ENCODE peak calls at places on chromosomes 11 and 22, in nine cellular contexts. One of them, this sample, is unnamed.

GRCh38 chr11:14380947-14381555 is 22.1 kb upstream of the RRAS2 start:
- DNase-seq in GM23248: peak; percentile 79
- DNase-seq in heart left ventricle: peak; percentile 79
- DNase-seq in heart right ventricle: peak; percentile 71
- DNase-seq in hepatocyte: peak; percentile 75
- DNase-seq in K562: no peak
- DNase-seq in aorta: peak; percentile 93
- DNase-seq in uterus: peak; percentile 71
- DNase-seq in CD8-positive, alpha-beta T cell: peak; percentile 45
- DNase-seq in this sample: no peak

GRCh38 chr11:109680127-109680526 is 258.1 kb downstream of the C11orf87 start:
- DNase-seq in GM23248: peak; percentile 38
- DNase-seq in heart left ventricle: no peak
- DNase-seq in heart right ventricle: no peak
- DNase-seq in hepatocyte: no peak
- DNase-seq in K562: no peak
- DNase-seq in aorta: no peak
- DNase-seq in uterus: no peak
- DNase-seq in CD8-positive, alpha-beta T cell: no peak
- DNase-seq in this sample: peak; percentile 37

GRCh38 chr11:12696911-12697581 is 22.8 kb downstream of the TEAD1 start:
- DNase-seq in GM23248: no peak
- DNase-seq in heart left ventricle: no peak
- DNase-seq in heart right ventricle: no peak
- DNase-seq in hepatocyte: no peak
- DNase-seq in K562: no peak
- DNase-seq in aorta: no peak
- DNase-seq in uterus: no peak
- DNase-seq in CD8-positive, alpha-beta T cell: no peak
- DNase-seq in this sample: no peak

GRCh38 chr11:112318193-112318592 is 57.5 kb upstream of the PLET1 start:
- DNase-seq in GM23248: peak; percentile 91
- DNase-seq in heart left ventricle: no peak
- DNase-seq in heart right ventricle: no peak
- DNase-seq in hepatocyte: peak; percentile 44
- DNase-seq in K562: no peak
- DNase-seq in aorta: no peak
- DNase-seq in uterus: no peak
- DNase-seq in CD8-positive, alpha-beta T cell: no peak
- DNase-seq in this sample: peak; percentile 91

GRCh38 chr22:47787501-47788227 is 1025.2 kb downstream of the TBC1D22A start:
- DNase-seq in GM23248: no peak
- DNase-seq in heart left ventricle: no peak
- DNase-seq in heart right ventricle: no peak
- DNase-seq in hepatocyte: no peak
- DNase-seq in K562: no peak
- DNase-seq in aorta: peak; percentile 37
- DNase-seq in uterus: no peak
- DNase-seq in CD8-positive, alpha-beta T cell: no peak
- DNase-seq in this sample: no peak

GRCh38 chr11:14075118-14075601 is 112.6 kb downstream of the SPON1 start:
- DNase-seq in GM23248: peak; percentile 73
- DNase-seq in heart left ventricle: no peak
- DNase-seq in heart right ventricle: no peak
- DNase-seq in hepatocyte: no peak
- DNase-seq in K562: no peak
- DNase-seq in aorta: no peak
- DNase-seq in uterus: no peak
- DNase-seq in CD8-positive, alpha-beta T cell: peak; percentile 66
- DNase-seq in this sample: no peak

GRCh38 chr11:116990061-116990473 is 108.2 kb downstream of the SIK3 start:
- DNase-seq in GM23248: peak; percentile 89
- DNase-seq in heart left ventricle: no peak
- DNase-seq in heart right ventricle: peak; percentile 17
- DNase-seq in hepatocyte: peak; percentile 16
- DNase-seq in K562: no peak
- DNase-seq in aorta: no peak
- DNase-seq in uterus: no peak
- DNase-seq in CD8-positive, alpha-beta T cell: no peak
- DNase-seq in this sample: peak; percentile 79

GRCh38 chr11:87239001-87239400 is 201.3 kb downstream of the TMEM135 start:
- DNase-seq in GM23248: no peak
- DNase-seq in heart left ventricle: no peak
- DNase-seq in heart right ventricle: no peak
- DNase-seq in hepatocyte: no peak
- DNase-seq in K562: no peak
- DNase-seq in aorta: no peak
- DNase-seq in uterus: no peak
- DNase-seq in CD8-positive, alpha-beta T cell: no peak
- DNase-seq in this sample: no peak

GRCh38 chr11:126929186-126930085 is 71.1 kb downstream of the KIRREL3 start:
- DNase-seq in GM23248: peak; percentile 86
- DNase-seq in heart left ventricle: no peak
- DNase-seq in heart right ventricle: no peak
- DNase-seq in hepatocyte: no peak
- DNase-seq in K562: no peak
- DNase-seq in aorta: no peak
- DNase-seq in uterus: no peak
- DNase-seq in CD8-positive, alpha-beta T cell: no peak
- DNase-seq in this sample: no peak

GRCh38 chr22:44665115-44665514 is 36.9 kb upstream of the PRR5 start:
- DNase-seq in GM23248: no peak
- DNase-seq in heart left ventricle: peak; percentile 67
- DNase-seq in heart right ventricle: peak; percentile 36
- DNase-seq in hepatocyte: no peak
- DNase-seq in K562: no peak
- DNase-seq in aorta: peak; percentile 68
- DNase-seq in uterus: no peak
- DNase-seq in CD8-positive, alpha-beta T cell: no peak
- DNase-seq in this sample: no peak

GRCh38 chr11:2781413-2782274 is 81.8 kb upstream of the KCNQ1OT1 start:
- DNase-seq in GM23248: no peak
- DNase-seq in heart left ventricle: peak; percentile 22
- DNase-seq in heart right ventricle: peak; percentile 34
- DNase-seq in hepatocyte: peak; percentile 49
- DNase-seq in K562: peak; percentile 18
- DNase-seq in aorta: peak; percentile 70
- DNase-seq in uterus: peak; percentile 11
- DNase-seq in CD8-positive, alpha-beta T cell: peak; percentile 7
- DNase-seq in this sample: no peak

GRCh38 chr11:94504689-94505293 is 7.5 kb upstream of the C11orf97 start:
- DNase-seq in GM23248: peak; percentile 67
- DNase-seq in heart left ventricle: no peak
- DNase-seq in heart right ventricle: no peak
- DNase-seq in hepatocyte: peak; percentile 68
- DNase-seq in K562: peak; percentile 44
- DNase-seq in aorta: no peak
- DNase-seq in uterus: no peak
- DNase-seq in CD8-positive, alpha-beta T cell: no peak
- DNase-seq in this sample: peak; percentile 61

GRCh38 chr22:38315801-38316339 is 1.4 kb downstream of the CSNK1E start:
- DNase-seq in GM23248: peak; percentile 62
- DNase-seq in heart left ventricle: no peak
- DNase-seq in heart right ventricle: no peak
- DNase-seq in hepatocyte: peak; percentile 30
- DNase-seq in K562: no peak
- DNase-seq in aorta: no peak
- DNase-seq in uterus: no peak
- DNase-seq in CD8-positive, alpha-beta T cell: peak; percentile 19
- DNase-seq in this sample: no peak

GRCh38 chr11:79219186-79220045 is 221.4 kb downstream of the TENM4 start:
- DNase-seq in GM23248: peak; percentile 8
- DNase-seq in heart left ventricle: no peak
- DNase-seq in heart right ventricle: no peak
- DNase-seq in hepatocyte: no peak
- DNase-seq in K562: no peak
- DNase-seq in aorta: no peak
- DNase-seq in uterus: no peak
- DNase-seq in CD8-positive, alpha-beta T cell: no peak
- DNase-seq in this sample: no peak

GRCh38 chr11:113286509-113287497 is 27.6 kb upstream of the TTC12 start:
- DNase-seq in GM23248: peak; percentile 39
- DNase-seq in heart left ventricle: no peak
- DNase-seq in heart right ventricle: no peak
- DNase-seq in hepatocyte: no peak
- DNase-seq in K562: no peak
- DNase-seq in aorta: no peak
- DNase-seq in uterus: no peak
- DNase-seq in CD8-positive, alpha-beta T cell: no peak
- DNase-seq in this sample: no peak

GRCh38 chr11:66856496-66857233 is at the start of gene LRFN4:
- DNase-seq in GM23248: peak; percentile 77
- DNase-seq in heart left ventricle: peak; percentile 56
- DNase-seq in heart right ventricle: no peak
- DNase-seq in hepatocyte: peak; percentile 70
- DNase-seq in K562: peak; percentile 68
- DNase-seq in aorta: peak; percentile 84
- DNase-seq in uterus: peak; percentile 47
- DNase-seq in CD8-positive, alpha-beta T cell: peak; percentile 62
- DNase-seq in this sample: no peak

GRCh38 chr11:29008481-29008880 is 900.3 kb downstream of the METTL15 start:
- DNase-seq in GM23248: no peak
- DNase-seq in heart left ventricle: no peak
- DNase-seq in heart right ventricle: no peak
- DNase-seq in hepatocyte: no peak
- DNase-seq in K562: no peak
- DNase-seq in aorta: no peak
- DNase-seq in uterus: no peak
- DNase-seq in CD8-positive, alpha-beta T cell: no peak
- DNase-seq in this sample: no peak

GRCh38 chr11:66727883-66728759 is 895 bp downstream of the SPTBN2 start:
- DNase-seq in GM23248: peak; percentile 26
- DNase-seq in heart left ventricle: no peak
- DNase-seq in heart right ventricle: no peak
- DNase-seq in hepatocyte: peak; percentile 34
- DNase-seq in K562: peak; percentile 85
- DNase-seq in aorta: no peak
- DNase-seq in uterus: no peak
- DNase-seq in CD8-positive, alpha-beta T cell: no peak
- DNase-seq in this sample: no peak

GRCh38 chr11:67301951-67302516 is 1.3 kb upstream of the SSH3 start:
- DNase-seq in GM23248: peak; percentile 44
- DNase-seq in heart left ventricle: peak; percentile 71
- DNase-seq in heart right ventricle: peak; percentile 58
- DNase-seq in hepatocyte: peak; percentile 83
- DNase-seq in K562: peak; percentile 7
- DNase-seq in aorta: peak; percentile 77
- DNase-seq in uterus: no peak
- DNase-seq in CD8-positive, alpha-beta T cell: no peak
- DNase-seq in this sample: peak; percentile 61

GRCh38 chr22:49861642-49862407 is 8.2 kb downstream of the ZBED4 start:
- DNase-seq in GM23248: no peak
- DNase-seq in heart left ventricle: no peak
- DNase-seq in heart right ventricle: no peak
- DNase-seq in hepatocyte: no peak
- DNase-seq in K562: no peak
- DNase-seq in aorta: peak; percentile 38
- DNase-seq in uterus: no peak
- DNase-seq in CD8-positive, alpha-beta T cell: no peak
- DNase-seq in this sample: no peak
- H3K4me3 ChIP-seq in GM23248: no peak overlapping the region
- H3K4me3 ChIP-seq in heart left ventricle: no peak overlapping the region
- H3K4me3 ChIP-seq in heart right ventricle: no peak overlapping the region
- H3K4me3 ChIP-seq in hepatocyte: no peak overlapping the region
- H3K4me3 ChIP-seq in K562: no peak overlapping the region
- H3K4me3 ChIP-seq in aorta: no peak overlapping the region
- H3K4me3 ChIP-seq in uterus: no peak overlapping the region
- H3K4me3 ChIP-seq in CD8-positive, alpha-beta T cell: no peak overlapping the region
- H3K4me3 ChIP-seq in this sample: no peak overlapping the region

GRCh38 chr22:46763051-46763705 is 728 bp downstream of the TBC1D22A start:
- DNase-seq in GM23248: peak; percentile 49
- DNase-seq in heart left ventricle: peak; percentile 59
- DNase-seq in heart right ventricle: peak; percentile 78
- DNase-seq in hepatocyte: no peak
- DNase-seq in K562: peak; percentile 35
- DNase-seq in aorta: peak; percentile 74
- DNase-seq in uterus: no peak
- DNase-seq in CD8-positive, alpha-beta T cell: peak; percentile 52
- DNase-seq in this sample: no peak
- H3K27ac ChIP-seq in GM23248: peak overlapping the region; percentile 34
- H3K27ac ChIP-seq in heart left ventricle: peak overlapping the region; percentile 95
- H3K27ac ChIP-seq in heart right ventricle: peak overlapping the region; percentile 95
- H3K27ac ChIP-seq in hepatocyte: peak overlapping the region; percentile 97
- H3K27ac ChIP-seq in K562: peak overlapping the region; percentile 92
- H3K27ac ChIP-seq in aorta: no peak overlapping the region
- H3K27ac ChIP-seq in uterus: peak overlapping the region; percentile 91
- H3K27ac ChIP-seq in CD8-positive, alpha-beta T cell: peak overlapping the region; percentile 99
- H3K27ac ChIP-seq in this sample: peak overlapping the region; percentile 84

DNA sequence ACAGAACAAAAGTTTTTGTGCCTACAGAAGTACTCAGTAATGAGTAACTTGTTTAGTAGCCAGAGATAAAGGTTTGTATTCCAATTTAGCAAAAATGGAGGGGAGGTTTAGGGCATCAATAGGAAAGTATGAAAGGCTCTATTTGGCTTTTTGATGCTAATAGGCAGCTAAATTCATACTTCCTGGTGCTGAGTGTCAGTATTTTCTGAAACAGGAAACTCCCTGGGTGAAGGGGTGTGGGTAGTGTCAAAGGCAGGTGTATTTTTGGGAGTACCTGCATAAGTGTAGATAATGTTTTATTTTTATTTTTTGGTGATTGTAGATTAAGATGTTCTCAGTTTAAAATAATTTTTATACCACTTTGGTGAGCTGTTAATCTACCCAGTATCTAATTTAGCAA is 29.3 kb upstream of the MMP7 start:
- DNase-seq in GM23248: no peak
- DNase-seq in heart left ventricle: no peak
- DNase-seq in heart right ventricle: no peak
- DNase-seq in hepatocyte: no peak
- DNase-seq in K562: no peak
- DNase-seq in aorta: no peak
- DNase-seq in uterus: no peak
- DNase-seq in CD8-positive, alpha-beta T cell: no peak
- DNase-seq in this sample: no peak
- H3K4me3 ChIP-seq in GM23248: peak overlapping the region; percentile 71
- H3K4me3 ChIP-seq in heart left ventricle: no peak overlapping the region
- H3K4me3 ChIP-seq in heart right ventricle: no peak overlapping the region
- H3K4me3 ChIP-seq in hepatocyte: no peak overlapping the region
- H3K4me3 ChIP-seq in K562: no peak overlapping the region
- H3K4me3 ChIP-seq in aorta: no peak overlapping the region
- H3K4me3 ChIP-seq in uterus: no peak overlapping the region
- H3K4me3 ChIP-seq in CD8-positive, alpha-beta T cell: no peak overlapping the region
- H3K4me3 ChIP-seq in this sample: no peak overlapping the region

DNA sequence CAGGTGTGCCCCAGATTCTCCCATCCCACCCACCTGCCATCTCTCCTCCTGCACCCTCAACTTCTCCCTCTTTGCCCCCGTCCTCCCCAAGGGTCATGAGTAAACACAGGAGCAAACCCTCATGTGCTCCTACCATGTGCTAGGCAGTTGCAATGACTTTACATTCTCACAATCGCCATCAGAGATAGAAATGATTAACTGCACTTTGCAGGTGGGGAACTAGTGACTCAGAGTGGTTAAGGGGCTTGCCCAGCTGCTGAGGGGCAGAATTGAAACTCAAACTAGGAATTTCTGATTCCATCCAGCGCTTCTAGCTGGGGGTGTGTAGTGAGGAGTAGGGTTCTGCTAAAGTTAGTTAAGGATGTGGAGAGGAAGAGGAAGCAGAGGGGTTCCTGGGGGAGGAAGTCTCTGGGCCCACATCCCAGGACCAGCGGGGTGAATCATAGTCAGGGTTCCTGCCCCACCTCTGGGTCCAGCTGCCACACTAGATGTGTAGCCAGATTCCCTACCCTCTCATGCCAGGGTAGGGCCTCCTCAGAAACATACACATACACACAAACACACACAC is 16.0 kb upstream of the PRG2 start:
- DNase-seq in GM23248: peak; percentile 46
- DNase-seq in heart left ventricle: peak; percentile 57
- DNase-seq in heart right ventricle: peak; percentile 49
- DNase-seq in hepatocyte: no peak
- DNase-seq in K562: no peak
- DNase-seq in aorta: no peak
- DNase-seq in uterus: no peak
- DNase-seq in CD8-positive, alpha-beta T cell: no peak
- DNase-seq in this sample: no peak
- H3K27ac ChIP-seq in GM23248: peak overlapping the region; percentile 7
- H3K27ac ChIP-seq in heart left ventricle: peak overlapping the region; percentile 40
- H3K27ac ChIP-seq in heart right ventricle: peak overlapping the region; percentile 79
- H3K27ac ChIP-seq in hepatocyte: no peak overlapping the region
- H3K27ac ChIP-seq in K562: no peak overlapping the region
- H3K27ac ChIP-seq in aorta: no peak overlapping the region
- H3K27ac ChIP-seq in uterus: peak overlapping the region; percentile 15
- H3K27ac ChIP-seq in CD8-positive, alpha-beta T cell: no peak overlapping the region
- H3K27ac ChIP-seq in this sample: no peak overlapping the region